ENCODE peak calls at places on chromosomes 12 and 14, in five cellular contexts. G is transverse colon, S is upper lobe of left lung, D is K562, R is SK-N-SH. J is an unnamed sample. For H3K4me1, the result is how much of the 10 kb centered on the place peaks cover.

GRCh38 chr12:19757317-19757877 is 318.1 kb downstream of the AEBP2 start:
- DNase-seq in G (no peak), D (no peak), R (peak), S (no peak), J (no peak)

GRCh38 chr12:26871985-26872384 is 39.0 kb upstream of the ITPR2 start:
- DNase-seq in R (no peak), D (no peak), S (no peak), G (no peak), J (no peak)

GRCh38 chr14:91983571-91983970 is 36.1 kb upstream of the FBLN5 start:
- DNase-seq in S (no peak), G (no peak), R (no peak), D (no peak), J (no peak)

GRCh38 chr14:95392841-95393240 is 73.1 kb upstream of the CLMN start:
- DNase-seq in G (no peak), R (no peak), S (no peak), D (no peak), J (peak)

GRCh38 chr14:64702493-64703392 is 1.5 kb upstream of the PLEKHG3 start:
- DNase-seq in S (peak), R (no peak), G (peak), D (no peak), J (peak)

GRCh38 chr12:3032770-3033537 is 44.2 kb upstream of the TSPAN9 start:
- DNase-seq in R (no peak), S (peak), G (no peak), D (no peak), J (no peak)

GRCh38 chr12:52496054-52496453 is 3.0 kb upstream of the KRT6A start:
- DNase-seq in D (no peak), S (no peak), R (no peak), G (no peak), J (no peak)

GRCh38 chr12:64625243-64626077 is 15.2 kb downstream of the RASSF3 start:
- DNase-seq in R (peak), S (no peak), G (peak), D (peak), J (peak)

GRCh38 chr14:95095991-95096390 is 61.3 kb downstream of the DICER1 start:
- DNase-seq in S (no peak), D (no peak), R (no peak), G (no peak), J (no peak)

GRCh38 chr12:58458093-58458492 is 462.2 kb downstream of the LRIG3 start:
- DNase-seq in R (no peak), D (no peak), G (no peak), S (no peak), J (no peak)

GRCh38 chr12:32110942-32111341 is 4.3 kb downstream of the BICD1 start:
- DNase-seq in D (no peak), G (no peak), R (no peak), S (no peak), J (no peak)

GRCh38 chr12:32106517-32107366 is at the start of gene BICD1:
- DNase-seq in G (peak), D (peak), S (peak), R (peak), J (peak)

GRCh38 chr12:32110417-32110816 is 3.8 kb downstream of the BICD1 start:
- DNase-seq in S (no peak), G (no peak), R (no peak), D (no peak), J (no peak)

GRCh38 chr12:32107376-32108267 is 975 bp downstream of the BICD1 start:
- DNase-seq in D (peak), S (no peak), R (peak), G (peak), J (no peak)

GRCh38 chr12:32108829-32109228 is 2.2 kb downstream of the BICD1 start:
- DNase-seq in R (no peak), D (no peak), G (no peak), S (no peak), J (no peak)
- TF ChIP-seq POLR2AphosphoS5 in R (no peak), D (no peak), G (no peak), S (no peak), J (no peak)

DNA sequence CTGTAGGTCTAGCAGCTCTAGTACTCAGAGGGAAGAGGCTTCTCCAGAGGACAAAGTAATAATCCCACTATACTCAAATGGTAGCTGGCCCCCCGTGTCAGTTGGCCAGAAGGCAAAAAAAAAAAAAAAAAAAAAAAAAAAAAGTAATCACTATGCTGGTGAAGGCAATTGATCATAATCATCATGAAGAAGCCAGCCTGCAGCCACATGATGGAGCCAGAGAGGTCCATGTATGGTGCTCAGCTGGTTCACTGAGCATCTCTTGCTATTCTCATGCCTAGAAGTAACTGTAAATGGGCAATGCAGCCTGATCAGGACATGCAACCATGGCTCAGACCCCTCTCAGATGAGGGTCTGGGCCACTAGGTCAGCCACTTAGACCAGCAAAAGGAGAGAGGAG is 378.8 kb downstream of the MED13L start:
- DNase-seq in D (no peak), S (no peak), R (no peak), G (no peak), J (no peak)
- TF ChIP-seq CTCF in D (peak), S (no peak), R (no peak), G (no peak), J (no peak)

DNA sequence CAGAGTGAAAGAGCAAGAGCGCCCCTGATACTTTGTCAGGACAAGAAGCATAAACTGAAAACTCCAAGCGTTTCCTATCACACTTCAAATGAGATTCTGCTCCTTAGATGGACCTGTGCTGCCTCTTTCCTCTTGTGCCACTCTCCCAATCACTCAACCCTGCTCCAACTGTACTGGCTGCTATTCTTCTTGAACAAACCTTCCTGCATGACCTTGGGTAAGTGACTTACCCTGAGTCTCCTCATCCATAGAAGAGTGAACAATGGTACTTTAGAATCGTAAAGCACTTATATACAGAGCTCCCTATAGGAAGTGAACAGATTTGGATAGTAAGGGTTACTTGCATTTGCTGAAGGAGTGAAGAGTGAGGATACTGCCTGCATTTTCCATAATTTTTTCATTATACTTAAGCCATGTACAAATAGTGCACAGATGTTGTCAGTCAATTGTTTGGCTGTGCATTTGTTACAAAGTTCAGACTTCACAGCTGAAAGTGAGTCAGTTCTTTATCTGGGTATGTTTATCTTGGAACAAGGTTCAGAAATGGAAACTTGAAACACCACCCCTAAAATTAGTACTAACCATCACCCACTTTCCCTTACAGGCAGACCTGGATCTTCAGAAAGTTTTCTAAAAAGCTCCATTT is 10.8 kb downstream of the MTERF2 start:
- DNase-seq in D (no peak), R (no peak), G (no peak), S (no peak), J (no peak)
- H3K4me1 ChIP-seq in D (half or more), R (under half), G (under half), S (under half), J (half or more)

DNA sequence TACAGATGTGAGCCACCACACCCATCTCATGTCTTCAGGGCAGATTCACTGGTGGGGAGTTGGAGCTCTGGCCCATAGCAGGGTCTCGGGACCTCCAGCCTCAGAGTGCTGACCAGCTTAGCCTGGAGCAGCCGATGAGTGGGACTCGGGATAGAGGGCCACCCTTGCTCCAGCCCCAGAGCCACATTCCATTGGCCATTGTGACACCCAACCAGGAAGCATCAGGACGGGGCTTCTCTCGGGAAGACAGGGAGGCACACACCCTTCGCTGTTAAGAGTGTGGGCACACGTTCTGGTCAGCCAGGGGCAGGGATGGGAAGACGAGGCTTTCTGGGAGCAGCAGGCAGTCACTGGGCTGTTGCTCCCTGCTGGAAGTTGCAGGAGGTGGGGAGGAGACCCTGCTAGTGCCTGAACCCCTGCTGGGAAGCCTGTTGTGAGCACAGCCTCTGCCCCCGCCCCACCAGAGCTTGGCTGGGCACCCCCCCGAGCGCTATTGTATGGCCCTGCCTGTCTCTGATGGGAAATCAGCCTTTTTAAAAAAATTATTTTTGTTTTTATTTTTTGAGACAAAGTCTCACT is 1.6 kb downstream of the ADGRD1 start:
- DNase-seq in D (no peak), R (no peak), G (no peak), S (peak), J (no peak)
- TF ChIP-seq POLR2AphosphoS5 in D (no peak), R (no peak), G (no peak), S (peak), J (no peak)

GRCh38 chr12:18224745-18225144 is 36.6 kb upstream of the PIK3C2G start:
- DNase-seq in D (no peak), R (peak), G (no peak), S (no peak), J (no peak)
- TF ChIP-seq CTCF in D (peak), R (peak), G (peak), S (peak), J (no peak)

DNA sequence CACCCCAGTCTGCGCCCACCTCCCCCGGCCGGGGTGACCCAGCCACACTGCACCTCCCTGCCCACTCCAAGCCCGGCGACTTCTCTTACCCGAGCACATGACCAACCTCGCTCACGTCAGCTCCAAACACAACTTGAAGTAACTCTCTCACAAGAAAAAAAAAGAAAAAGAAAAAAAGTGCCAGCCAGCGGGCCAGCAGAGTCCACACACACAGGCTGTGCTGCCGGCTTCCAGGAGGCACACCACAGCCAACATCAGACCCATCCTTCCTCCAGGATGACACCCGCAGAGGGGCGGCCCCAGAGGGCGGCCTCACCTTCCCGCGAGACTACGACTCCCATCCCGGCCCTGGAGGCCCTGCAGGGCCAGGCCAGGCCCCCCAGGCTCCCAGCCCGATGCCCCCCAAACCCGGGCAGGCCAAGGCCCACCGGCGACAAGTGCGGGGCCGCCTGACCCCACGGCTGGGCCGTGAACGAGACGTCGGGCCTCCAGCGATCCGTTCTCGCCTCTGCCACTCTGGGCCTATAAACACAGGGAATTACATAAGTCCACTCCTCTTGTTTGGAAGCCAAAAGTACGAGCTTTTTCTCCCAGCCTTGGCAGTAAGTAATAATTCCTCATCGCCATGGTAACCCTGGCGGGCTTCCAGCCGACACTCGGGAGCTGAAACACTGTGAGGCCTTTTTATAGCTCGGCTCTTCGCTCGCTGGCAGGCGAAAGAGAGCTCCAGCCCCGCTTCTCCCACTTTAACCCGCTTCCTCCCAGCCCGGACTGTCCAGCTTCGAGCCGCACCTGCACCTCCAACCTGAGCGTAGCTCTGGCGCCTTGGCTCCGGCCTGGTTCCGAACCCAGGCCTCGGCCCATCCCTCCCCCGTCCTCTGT is 49.1 kb downstream of the NCOR2 start:
- DNase-seq in D (no peak), S (peak), R (peak), G (peak), J (peak)
- H3K4me1 ChIP-seq in D (under half), S (half or more), R (under half), G (half or more), J (half or more)

DNA sequence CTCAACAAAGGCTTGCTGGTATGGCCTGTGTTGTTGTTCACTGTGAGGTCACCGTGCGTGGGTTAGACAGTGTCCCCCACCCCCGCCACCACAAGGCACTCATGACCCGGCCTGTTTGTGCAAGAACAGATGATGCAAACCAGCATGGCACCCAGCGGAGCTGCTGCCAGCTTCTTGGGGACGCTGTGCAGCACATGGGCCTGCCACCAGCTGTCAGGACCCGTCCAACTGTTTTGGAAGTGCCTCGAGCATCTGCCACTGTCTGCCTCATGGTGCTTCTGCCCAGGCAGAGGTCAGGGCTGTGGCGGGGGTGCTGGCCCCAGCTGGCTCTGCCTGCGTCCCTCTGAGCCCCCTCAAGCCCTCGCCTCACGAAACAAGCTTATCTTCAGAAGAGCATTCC is 1.5 kb downstream of the ASB2 start:
- DNase-seq in R (no peak), S (no peak), G (no peak), D (no peak), J (no peak)
- TF ChIP-seq POLR2AphosphoS5 in R (no peak), S (no peak), G (no peak), D (no peak), J (peak)

DNA sequence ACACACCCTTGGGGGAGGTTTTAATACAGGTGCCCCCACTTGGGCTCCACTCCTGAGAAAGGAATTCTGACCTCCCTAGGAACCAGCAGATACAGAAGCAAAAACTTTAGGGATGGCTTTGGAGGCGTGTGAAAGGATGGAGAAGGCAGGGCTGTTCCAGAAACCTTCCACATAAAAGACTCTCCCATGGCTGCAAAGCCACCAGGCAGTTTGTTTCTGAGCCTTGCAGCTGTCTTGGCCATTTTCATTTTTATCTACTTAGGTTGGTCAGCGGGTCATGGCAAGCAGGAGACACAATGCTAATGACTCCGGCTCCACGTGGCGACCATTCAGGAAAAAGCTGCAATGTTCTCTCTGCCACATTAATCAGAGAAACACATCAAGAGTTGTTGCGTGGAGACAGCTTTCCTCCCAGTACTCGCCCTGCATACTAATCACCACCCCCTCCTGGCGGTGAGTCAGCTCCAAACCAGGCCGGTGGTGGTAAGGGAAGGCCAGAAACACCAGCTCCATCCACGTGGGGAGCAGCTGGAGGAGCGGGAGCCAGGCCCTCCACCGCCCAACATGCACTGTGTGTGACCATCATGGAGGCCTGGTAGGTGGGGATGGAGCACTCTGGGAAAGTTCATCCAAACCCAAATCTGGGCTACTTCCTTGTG is 30.9 kb upstream of the IRF2BPL start:
- DNase-seq in D (peak), R (no peak), G (no peak), S (no peak), J (no peak)
- TF ChIP-seq CTCF in D (peak), R (peak), G (no peak), S (no peak), J (no peak)

DNA sequence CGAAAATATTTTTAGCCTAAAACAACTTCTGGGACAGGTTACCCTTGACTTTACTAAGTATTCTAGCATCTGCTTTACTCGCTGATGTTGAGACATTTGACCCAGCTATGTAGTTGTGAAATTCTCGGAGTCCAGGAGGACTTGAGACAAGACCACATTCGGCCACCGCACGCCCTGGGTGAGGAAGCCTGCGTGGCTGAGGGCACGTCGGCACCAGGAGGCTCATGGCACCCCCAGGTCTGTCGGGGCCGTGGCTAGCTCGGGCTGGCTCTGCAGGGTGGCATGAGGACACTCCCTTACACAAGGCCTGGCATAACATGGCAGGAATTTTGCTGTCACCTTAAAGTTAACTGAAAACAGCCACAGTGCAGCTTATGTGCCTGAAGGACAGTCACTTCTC is 58.1 kb upstream of the MMP17 start:
- DNase-seq in S (peak), R (no peak), G (no peak), D (no peak), J (no peak)
- H3K4me1 ChIP-seq in S (under half), R (under half), G (under half), D (under half), J (under half)

J was measured in sigmoid colon.